ENCODE peak calls at places on chromosomes 13 and 19, in six cellular contexts. Z is AG04450; T is BJ; X is IMR-90; H is CD8-positive, alpha-beta memory T cell; E is left lung. U is an unnamed sample.

GRCh38 chr19:43300206-43300605 is 30.9 kb upstream of the PSG9 start:
- DNase-seq in H (no peak), Z (no peak), E (no peak), T (no peak), X (no peak), U (no peak)

GRCh38 chr19:33763661-33764343 is 32.9 kb upstream of the KCTD15 start:
- DNase-seq in Z (no peak), E (no peak), H (no peak), X (no peak), T (no peak), U (no peak)

GRCh38 chr19:46697142-46697960 is 19.6 kb downstream of the PRKD2 start:
- DNase-seq in X (peak; percentile 49), Z (no peak), T (peak; percentile 36), E (peak; percentile 95), H (no peak), U (peak; percentile 31)

GRCh38 chr13:50224534-50224933 is 209.3 kb downstream of the KCNRG start:
- DNase-seq in T (no peak), X (peak; percentile 51), Z (no peak), H (no peak), E (no peak), U (no peak)

GRCh38 chr13:38044067-38044466 is 174.5 kb upstream of the TRPC4 start:
- DNase-seq in T (no peak), X (no peak), H (no peak), Z (no peak), E (peak; percentile 34), U (no peak)

GRCh38 chr13:109307027-109307426 is 479.4 kb downstream of the IRS2 start:
- DNase-seq in H (no peak), E (no peak), Z (no peak), X (no peak), T (no peak), U (no peak)

GRCh38 chr13:31267126-31267784 is 67.5 kb downstream of the B3GLCT start:
- DNase-seq in X (no peak), H (no peak), Z (no peak), E (no peak), T (no peak), U (no peak)

GRCh38 chr19:44303976-44304568 is 753 bp downstream of the ZNF235 start:
- DNase-seq in E (no peak), H (no peak), X (peak; percentile 3), T (peak; percentile 24), Z (no peak), U (no peak)

GRCh38 chr13:113943821-113944565 is 29.9 kb downstream of the C13orf46 start:
- DNase-seq in X (no peak), T (no peak), Z (no peak), E (peak; percentile 70), H (no peak), U (no peak)

GRCh38 chr13:65914707-65915106 is 1315.4 kb downstream of the PCDH9 start:
- DNase-seq in X (peak; percentile 72), E (no peak), T (no peak), H (no peak), Z (peak; percentile 4), U (no peak)

GRCh38 chr13:31195616-31196015 is 4.2 kb upstream of the B3GLCT start:
- DNase-seq in E (no peak), Z (no peak), T (no peak), X (no peak), H (no peak), U (no peak)

GRCh38 chr19:5113101-5113557 is 144.2 kb downstream of the KDM4B start:
- DNase-seq in Z (no peak), E (no peak), T (peak; percentile 37), H (no peak), X (peak; percentile 64), U (no peak)

GRCh38 chr13:93151277-93151676 is 75.3 kb upstream of the GPC6 start:
- DNase-seq in Z (peak; percentile 60), T (peak; percentile 2), H (no peak), X (peak; percentile 91), E (no peak), U (no peak)

GRCh38 chr13:25902946-25903345 is 148.9 kb downstream of the SHISA2 start:
- DNase-seq in H (no peak), T (no peak), E (no peak), Z (no peak), X (no peak), U (peak; percentile 65)

GRCh38 chr13:20699715-20700114 is 3.8 kb upstream of the IL17D start:
- DNase-seq in X (no peak), E (no peak), H (no peak), T (no peak), Z (no peak), U (no peak)

GRCh38 chr19:1883784-1884183 is 1.5 kb downstream of the ABHD17A start:
- DNase-seq in X (no peak), E (no peak), H (no peak), T (no peak), Z (no peak), U (no peak)

GRCh38 chr19:1880611-1881392 is 4.5 kb downstream of the ABHD17A start:
- DNase-seq in H (no peak), Z (no peak), E (no peak), X (no peak), T (no peak), U (no peak)

GRCh38 chr19:1882786-1883692 is 2.3 kb downstream of the ABHD17A start:
- DNase-seq in X (no peak), T (no peak), E (no peak), Z (no peak), H (no peak), U (no peak)

GRCh38 chr19:1884291-1884718 is 991 bp downstream of the ABHD17A start:
- DNase-seq in Z (no peak), E (no peak), H (peak; percentile 35), T (no peak), X (no peak), U (no peak)

DNA sequence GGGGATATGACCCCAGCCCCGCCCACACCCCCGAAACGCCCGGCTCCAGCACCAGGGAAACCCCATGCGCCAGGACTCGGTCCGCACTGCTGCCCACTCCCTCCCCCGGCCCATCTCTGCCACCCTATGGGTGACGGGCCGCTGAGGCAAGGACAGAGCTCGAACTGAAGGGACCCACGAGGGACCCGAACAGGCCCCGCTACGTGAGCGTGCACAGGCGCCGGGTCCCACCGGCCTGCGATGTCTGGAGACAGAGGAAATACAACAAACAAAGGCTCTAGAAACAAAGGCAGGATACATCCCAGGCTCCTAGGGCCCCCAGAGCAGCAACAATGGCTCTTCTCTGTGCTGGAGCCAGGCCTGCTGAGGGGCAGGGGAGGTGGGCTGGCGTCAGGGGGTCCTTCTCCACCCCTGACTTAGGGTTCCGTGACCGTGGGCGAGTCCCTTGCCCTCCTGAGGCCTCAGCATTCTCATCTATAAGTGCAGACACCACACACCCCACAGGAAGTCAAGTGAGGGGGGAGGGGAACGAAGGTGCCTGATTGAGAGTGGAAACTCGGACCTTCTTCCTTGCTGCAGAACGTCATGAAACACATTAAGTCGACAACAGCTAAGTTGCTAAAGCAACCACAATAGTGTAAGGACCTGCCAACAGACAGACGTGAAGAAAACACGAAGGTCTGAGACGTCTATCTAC is 3.1 kb downstream of the ABHD17A start:
- DNase-seq in H (peak; percentile 70), E (no peak), T (no peak), X (no peak), Z (no peak), U (no peak)
- H3K4me3 ChIP-seq in H (peak overlapping the region; percentile 70), E (no peak overlapping the region), T (no peak overlapping the region), X (no peak overlapping the region), Z (no peak overlapping the region), U (no peak overlapping the region)

GRCh38 chr19:41533691-41534090 is 42.3 kb upstream of the CEACAM21 start:
- DNase-seq in T (no peak), X (no peak), Z (no peak), E (no peak), H (no peak), U (no peak)

GRCh38 chr19:41530184-41530534 is 45.8 kb upstream of the CEACAM21 start:
- DNase-seq in T (no peak), H (no peak), X (no peak), E (no peak), Z (no peak), U (no peak)

GRCh38 chr19:41530761-41531301 is 45.1 kb upstream of the CEACAM21 start:
- DNase-seq in Z (no peak), H (no peak), T (no peak), E (no peak), X (no peak), U (no peak)

GRCh38 chr19:41532526-41532925 is 43.4 kb upstream of the CEACAM21 start:
- DNase-seq in X (no peak), H (no peak), Z (no peak), T (no peak), E (no peak), U (no peak)

DNA sequence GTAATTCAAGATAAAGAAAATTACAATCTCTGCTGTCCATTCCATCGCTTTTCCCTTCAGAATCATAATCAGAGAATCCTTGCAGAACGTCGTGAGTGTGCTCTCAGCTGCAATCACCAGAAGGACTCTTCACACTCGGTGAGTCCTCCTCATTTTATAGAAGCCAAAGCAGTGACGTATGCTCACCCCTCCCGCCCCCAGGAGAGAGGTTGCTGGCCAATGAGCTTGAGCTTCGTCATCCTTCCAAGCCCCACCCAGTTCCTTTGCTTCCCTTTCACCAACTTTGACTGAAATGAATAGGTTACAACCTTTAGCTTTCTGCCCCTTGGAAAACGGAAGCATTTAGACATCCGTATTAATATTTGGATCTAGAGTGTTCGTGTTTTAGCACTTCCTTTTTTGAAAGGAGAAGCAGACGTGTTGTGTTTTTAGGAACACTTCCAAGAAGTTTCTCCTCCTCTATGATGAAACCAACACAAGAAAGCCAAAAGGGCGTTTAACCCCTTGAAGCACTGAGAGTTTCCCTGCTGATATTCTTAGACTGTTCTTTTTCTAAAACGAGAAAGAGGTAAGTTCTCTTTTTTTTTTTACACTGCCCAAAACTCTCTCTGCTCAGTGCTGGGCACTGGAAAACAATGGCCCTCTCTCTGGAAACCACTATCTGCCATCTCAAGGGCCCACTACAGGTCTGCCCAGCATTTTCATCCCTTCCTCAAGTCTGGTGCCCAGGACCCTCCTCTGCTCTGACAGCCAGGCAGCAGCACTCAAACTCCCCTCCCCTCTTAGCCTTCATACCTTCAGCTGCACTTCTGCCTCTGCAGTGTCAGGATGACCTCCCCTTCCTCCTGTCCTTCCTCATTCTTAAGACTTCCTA is 44.3 kb upstream of the CEACAM21 start:
- DNase-seq in X (peak; percentile 31), H (peak; percentile 46), T (no peak), Z (no peak), E (peak; percentile 72), U (peak; percentile 78)
- H3K4me3 ChIP-seq in X (peak overlapping the region; percentile 14), H (peak overlapping the region; percentile 52), T (no peak overlapping the region), Z (no peak overlapping the region), E (no peak overlapping the region), U (peak overlapping the region; percentile 69)

GRCh38 chr13:46531953-46532352 is 21.0 kb upstream of the LRCH1 start:
- DNase-seq in T (no peak), H (no peak), X (no peak), E (no peak), Z (no peak), U (no peak)

GRCh38 chr13:46530084-46530935 is 22.7 kb upstream of the LRCH1 start:
- DNase-seq in E (no peak), H (no peak), X (peak; percentile 54), T (peak; percentile 80), Z (no peak), U (no peak)

GRCh38 chr13:46541210-46541609 is 11.8 kb upstream of the LRCH1 start:
- DNase-seq in E (no peak), Z (no peak), H (no peak), X (no peak), T (no peak), U (no peak)

GRCh38 chr13:46535002-46535401 is 18.0 kb upstream of the LRCH1 start:
- DNase-seq in H (no peak), T (no peak), Z (no peak), E (no peak), X (no peak), U (no peak)

GRCh38 chr13:46535822-46536221 is 17.1 kb upstream of the LRCH1 start:
- DNase-seq in E (no peak), H (no peak), X (peak; percentile 10), Z (no peak), T (no peak), U (no peak)
- H3K4me3 ChIP-seq in E (no peak overlapping the region), H (no peak overlapping the region), X (no peak overlapping the region), Z (no peak overlapping the region), T (no peak overlapping the region), U (no peak overlapping the region)

GRCh38 chr19:9436358-9436757 is 985 bp upstream of the ZNF266 start:
- DNase-seq in Z (no peak), X (no peak), T (no peak), E (no peak), H (no peak), U (no peak)
- H3K4me3 ChIP-seq in Z (peak overlapping the region; percentile 72), X (no peak overlapping the region), T (peak overlapping the region; percentile 77), E (no peak overlapping the region), H (peak overlapping the region; percentile 89), U (no peak overlapping the region)